ENCODE peak calls at places on chromosomes 12 and 14, in four cellular contexts. U, M, D and X are unnamed samples.
A peak's percentile ranks its signal among the peaks of the same experiment; 100 is the strongest.

GRCh38 chr12:31220061-31220460 is 105.9 kb downstream of the SINHCAF start:
- DNase-seq in U (no peak), M (no peak), D (no peak), X (no peak)

GRCh38 chr12:47458273-47458672 is 247.6 kb downstream of the RPAP3 start:
- DNase-seq in U (no peak), M (no peak), D (no peak), X (peak; percentile 24)

GRCh38 chr14:72849222-72849621 is 44.7 kb downstream of the DPF3 start:
- DNase-seq in U (no peak), M (no peak), D (no peak), X (no peak)

GRCh38 chr14:58238252-58239247 is 6.1 kb upstream of the PSMA3 start:
- DNase-seq in U (peak; percentile 28), M (peak; percentile 60), D (peak; percentile 36), X (no peak)

GRCh38 chr12:9341260-9341585 is 133.0 kb upstream of the PZP start:
- DNase-seq in U (no peak), M (no peak), D (no peak), X (no peak)

GRCh38 chr14:64953661-64954060 is 11.1 kb upstream of the GPX2 start:
- DNase-seq in U (no peak), M (no peak), D (no peak), X (no peak)

GRCh38 chr12:1350055-1350933 is 244.1 kb downstream of the FBXL14 start:
- DNase-seq in U (no peak), M (no peak), D (no peak), X (no peak)

GRCh38 chr14:67618617-67619063 is 1.1 kb upstream of the ARG2 start:
- DNase-seq in U (peak; percentile 35), M (peak; percentile 89), D (no peak), X (no peak)

GRCh38 chr12:116662612-116663144 is 75.2 kb downstream of the SPRING1 start:
- DNase-seq in U (no peak), M (peak; percentile 24), D (no peak), X (peak; percentile 33)

GRCh38 chr12:47504775-47505446 is 200.9 kb downstream of the RPAP3 start:
- DNase-seq in U (no peak), M (no peak), D (no peak), X (no peak)

GRCh38 chr14:55458800-55459577 is 18.6 kb upstream of the TBPL2 start:
- DNase-seq in U (no peak), M (no peak), D (no peak), X (no peak)

GRCh38 chr12:96323906-96324305 is 76.3 kb downstream of the CDK17 start:
- DNase-seq in U (no peak), M (no peak), D (no peak), X (no peak)

GRCh38 chr14:99872786-99873440 is 79.7 kb downstream of the EML1 start:
- DNase-seq in U (no peak), M (peak; percentile 81), D (no peak), X (no peak)

GRCh38 chr12:107984973-107985372 is 144.1 kb upstream of the WSCD2 start:
- DNase-seq in U (no peak), M (no peak), D (no peak), X (no peak)

GRCh38 chr12:78229491-78230209 is 399.0 kb downstream of the NAV3 start:
- DNase-seq in U (no peak), M (peak; percentile 83), D (no peak), X (peak; percentile 24)

GRCh38 chr14:88983755-88984154 is 159.3 kb downstream of the TTC8 start:
- DNase-seq in U (no peak), M (no peak), D (no peak), X (no peak)

GRCh38 chr12:25497021-25497420 is 56.1 kb downstream of the LMNTD1 start:
- DNase-seq in U (peak; percentile 4), M (peak; percentile 2), D (no peak), X (no peak)

GRCh38 chr12:19191089-19191488 is 61.6 kb downstream of the PLEKHA5 start:
- DNase-seq in U (no peak), M (no peak), D (no peak), X (no peak)
- H3K4me3 ChIP-seq in U (no peak overlapping the region), M (no peak overlapping the region), D (no peak overlapping the region), X (no peak overlapping the region)

DNA sequence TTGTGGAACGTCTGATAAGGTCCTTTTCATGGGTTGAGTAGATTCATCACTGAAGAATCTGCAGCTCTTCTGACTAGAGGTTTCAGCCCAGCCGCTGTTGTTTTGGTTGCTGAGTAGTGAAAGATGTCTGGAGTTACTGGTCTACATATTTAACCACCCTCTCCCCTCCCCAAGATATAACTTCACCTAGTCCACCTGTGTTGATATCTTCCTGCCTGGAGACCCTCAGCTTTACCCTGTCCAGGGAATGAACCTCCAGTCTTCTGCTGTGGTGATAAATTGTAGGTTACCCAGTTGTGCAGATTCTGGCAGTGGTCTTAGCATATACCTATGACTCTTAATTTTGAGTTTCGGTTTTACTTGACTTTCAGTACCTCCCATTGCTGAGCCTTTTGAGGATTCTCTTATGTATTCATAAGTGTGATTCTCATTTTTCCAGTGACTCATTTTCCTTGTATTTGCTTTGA is 63.0 kb downstream of the CCDC91 start:
- DNase-seq in U (no peak), M (no peak), D (no peak), X (no peak)
- H3K4me3 ChIP-seq in U (no peak overlapping the region), M (no peak overlapping the region), D (no peak overlapping the region), X (no peak overlapping the region)

GRCh38 chr12:105225505-105225904 is 10.5 kb downstream of the APPL2 start:
- DNase-seq in U (no peak), M (no peak), D (no peak), X (no peak)

GRCh38 chr12:105228494-105228893 is 7.5 kb downstream of the APPL2 start:
- DNase-seq in U (no peak), M (no peak), D (no peak), X (no peak)

GRCh38 chr12:105227879-105228278 is 8.1 kb downstream of the APPL2 start:
- DNase-seq in U (no peak), M (no peak), D (no peak), X (no peak)

GRCh38 chr12:105224399-105224798 is 11.6 kb downstream of the APPL2 start:
- DNase-seq in U (no peak), M (no peak), D (no peak), X (no peak)

DNA sequence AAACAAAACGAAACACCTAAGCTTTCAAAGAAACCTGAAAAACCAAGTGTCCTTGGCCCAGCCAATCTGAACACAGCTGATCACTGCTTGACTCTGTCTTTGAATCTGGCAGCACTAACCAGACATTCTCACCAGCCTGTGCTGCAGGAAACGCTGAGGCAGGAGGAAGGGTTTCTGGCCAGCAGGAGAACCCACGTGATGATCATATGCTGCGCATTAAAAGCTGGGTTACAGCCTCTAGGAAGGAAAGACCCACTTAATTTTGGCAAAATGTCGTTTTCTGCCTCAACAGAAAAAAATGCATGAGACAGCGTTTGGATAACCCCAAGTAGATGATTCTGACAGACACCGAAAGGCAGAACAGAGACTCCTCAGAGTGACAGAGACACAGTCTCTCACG is 9.8 kb downstream of the APPL2 start:
- DNase-seq in U (peak; percentile 73), M (peak; percentile 9), D (peak; percentile 79), X (peak; percentile 47)
- H3K4me3 ChIP-seq in U (peak overlapping the region; percentile 9), M (no peak overlapping the region), D (no peak overlapping the region), X (no peak overlapping the region)

DNA sequence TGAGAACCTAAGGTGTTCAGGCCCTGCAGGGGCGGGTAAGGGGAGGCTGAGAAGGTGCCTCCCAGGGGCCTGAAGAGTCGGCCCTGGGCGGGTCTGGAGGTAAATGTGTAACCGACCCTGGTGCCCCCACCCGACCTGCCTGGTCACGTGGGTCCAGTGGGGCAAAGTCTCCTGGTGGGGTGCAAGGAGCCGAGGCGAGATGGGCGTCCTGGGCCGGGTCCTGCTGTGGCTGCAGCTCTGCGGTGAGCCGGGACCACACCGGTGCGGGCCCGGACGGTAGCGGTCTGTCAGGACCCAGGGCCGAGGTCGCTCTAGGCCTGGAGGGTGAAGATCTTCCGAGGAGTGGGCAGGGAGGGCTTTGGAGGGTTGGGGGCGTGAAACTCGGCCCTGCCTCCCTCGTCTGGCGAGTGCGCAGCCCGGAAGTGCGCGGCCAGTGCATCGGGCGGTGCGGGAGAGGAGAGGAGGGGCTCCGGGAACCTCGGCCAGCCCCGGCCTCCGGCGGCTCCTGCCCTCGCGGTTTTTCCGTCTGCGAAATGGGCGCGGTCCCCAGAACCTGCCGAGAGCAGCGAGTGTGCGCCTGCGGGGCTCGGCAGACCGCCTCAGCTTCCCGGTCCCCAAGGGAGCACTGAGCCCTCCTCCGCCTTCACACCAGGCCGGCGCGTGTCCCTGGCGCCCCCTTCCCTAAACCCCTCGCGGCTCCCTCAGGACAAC is at the start of gene AMN:
- DNase-seq in U (no peak), M (peak; percentile 79), D (no peak), X (peak; percentile 69)
- H3K4me3 ChIP-seq in U (peak within 1 kb of the TSS; percentile 18), M (peak within 1 kb of the TSS; percentile 66), D (no peak within 1 kb of the TSS), X (peak within 1 kb of the TSS; percentile 41)

GRCh38 chr12:118271199-118271598 is 101.5 kb downstream of the TAOK3 start:
- DNase-seq in U (no peak), M (no peak), D (no peak), X (no peak)

GRCh38 chr12:118274066-118274465 is 98.6 kb downstream of the TAOK3 start:
- DNase-seq in U (no peak), M (no peak), D (no peak), X (no peak)

DNA sequence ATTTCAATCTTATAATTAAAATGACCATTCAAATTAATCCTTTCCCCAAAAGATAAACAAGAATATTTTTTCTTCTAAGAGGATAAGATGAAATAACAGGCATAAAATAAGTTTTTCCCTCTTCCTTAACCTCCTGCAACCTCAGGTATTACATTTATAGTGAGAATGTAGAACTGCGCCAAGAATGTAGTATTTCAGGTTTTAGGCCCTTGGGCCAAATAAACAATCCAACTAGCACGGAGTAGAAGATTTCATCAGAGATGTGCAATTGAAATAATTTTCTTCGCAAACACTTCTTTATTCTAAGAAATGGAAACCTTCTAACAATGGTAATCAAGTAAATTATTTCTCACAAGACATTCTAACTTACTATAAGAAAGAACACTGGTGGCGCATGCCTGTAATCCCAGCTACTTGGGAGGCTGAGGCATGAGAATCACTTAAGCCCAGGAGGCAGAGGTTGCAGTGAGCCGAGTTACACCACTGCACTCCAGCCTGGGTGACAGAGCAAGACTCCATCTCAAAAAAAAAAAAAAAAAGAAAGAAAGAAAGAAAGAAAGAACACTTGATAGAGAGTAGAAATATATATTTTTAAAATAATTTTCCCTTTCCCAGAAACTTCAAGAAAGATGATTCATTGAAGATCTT is 100.8 kb downstream of the TAOK3 start:
- DNase-seq in U (no peak), M (no peak), D (no peak), X (no peak)
- H3K4me3 ChIP-seq in U (no peak overlapping the region), M (no peak overlapping the region), D (no peak overlapping the region), X (no peak overlapping the region)